ENCODE peak calls at places on chromosomes 4 and X, in ten cellular contexts. S is hippocampal formation; W is cardiac fibroblast; Q is IMR-90; J is nephron progenitor cell; M is left ventricle myocardium superior; T is right cardiac atrium; U is stimulated activated CD4-positive, alpha-beta T cell treated with anti-CD3 and anti-CD28 coated beads, Interleukin-1b, Interleukin-23, amount 100 ng/mL, for 1 hour; G is NCI-H2029 treated with DMSO at 0.1 percent for 48 hours; V is fibroblast of the conjunctiva. E is an unnamed sample.

GRCh38 chr4:78484574-78484973 is 67.0 kb upstream of the ANXA3 start:
- DNase-seq in S (no peak), W (no peak), Q (no peak), J (no peak), M (no peak), T (no peak), U (no peak), G (no peak), V (no peak), E (no peak)

GRCh38 chr4:184987493-184988031 is 30.7 kb upstream of the HELT start:
- DNase-seq in S (no peak), W (no peak), Q (no peak), J (no peak), M (no peak), T (no peak), U (no peak), G (no peak), V (no peak), E (no peak)

GRCh38 chr4:97646997-97647396 is 496.3 kb downstream of the STPG2 start:
- DNase-seq in S (no peak), W (peak; percentile 25), Q (no peak), J (no peak), M (peak; percentile 35), T (no peak), U (no peak), G (no peak), V (peak; percentile 4), E (peak; percentile 27)

GRCh38 chrX:101759000-101759399 is 99.3 kb upstream of the ARMCX2 start:
- DNase-seq in S (peak; percentile 14), W (peak; percentile 52), Q (peak; percentile 49), J (peak; percentile 31), M (no peak), T (no peak), U (no peak), G (no peak), V (peak; percentile 5), E (peak; percentile 57)

GRCh38 chrX:155768036-155768769 is 112.9 kb upstream of the VAMP7 start:
- DNase-seq in S (no peak), W (peak; percentile 82), Q (peak; percentile 35), J (no peak), M (no peak), T (no peak), U (no peak), G (no peak), V (no peak), E (no peak)

GRCh38 chr4:48913346-48913745 is 6.8 kb upstream of the OCIAD2 start:
- DNase-seq in S (no peak), W (peak; percentile 91), Q (peak; percentile 92), J (no peak), M (no peak), T (no peak), U (no peak), G (no peak), V (no peak), E (peak; percentile 82)

GRCh38 chrX:22278375-22278774 is 5.7 kb downstream of the CBLL2 start:
- DNase-seq in S (no peak), W (peak; percentile 5), Q (no peak), J (no peak), M (no peak), T (no peak), U (no peak), G (no peak), V (no peak), E (no peak)

GRCh38 chr4:186946682-186947294 is 223.1 kb upstream of the FAT1 start:
- DNase-seq in S (no peak), W (peak; percentile 14), Q (peak; percentile 34), J (peak; percentile 47), M (peak; percentile 28), T (no peak), U (no peak), G (no peak), V (no peak), E (peak; percentile 61)

GRCh38 chr4:153465583-153465921 is 608 bp upstream of the TMEM131L start:
- DNase-seq in S (no peak), W (peak; percentile 64), Q (peak; percentile 61), J (peak; percentile 45), M (peak; percentile 70), T (peak; percentile 47), U (no peak), G (no peak), V (no peak), E (peak; percentile 57)

GRCh38 chrX:17242470-17242869 is 132.5 kb upstream of the NHS start:
- DNase-seq in S (peak; percentile 4), W (peak; percentile 60), Q (peak; percentile 55), J (peak; percentile 60), M (no peak), T (no peak), U (no peak), G (peak; percentile 10), V (peak; percentile 33), E (peak; percentile 62)

GRCh38 chrX:57528670-57529255 is 63.0 kb upstream of the ZXDB start:
- DNase-seq in S (no peak), W (peak; percentile 19), Q (peak; percentile 1), J (no peak), M (no peak), T (no peak), U (no peak), G (no peak), V (no peak), E (peak; percentile 8)

GRCh38 chrX:2550288-2551020 is 49.7 kb upstream of the DHRSX start:
- DNase-seq in S (no peak), W (no peak), Q (no peak), J (no peak), M (no peak), T (no peak), U (no peak), G (peak; percentile 21), V (no peak), E (no peak)

GRCh38 chrX:13369541-13370140 is 49.8 kb upstream of the ATXN3L start:
- DNase-seq in S (peak; percentile 18), W (no peak), Q (no peak), J (no peak), M (no peak), T (no peak), U (no peak), G (no peak), V (no peak), E (peak; percentile 25)

GRCh38 chr4:6986067-6986780 is 56.9 kb upstream of the TADA2B start:
- DNase-seq in S (peak; percentile 70), W (peak; percentile 83), Q (peak; percentile 84), J (peak; percentile 32), M (peak; percentile 63), T (peak; percentile 53), U (no peak), G (no peak), V (peak; percentile 42), E (peak; percentile 46)

GRCh38 chr4:76538296-76538695 is 103.3 kb downstream of the SHROOM3 start:
- DNase-seq in S (no peak), W (no peak), Q (no peak), J (no peak), M (no peak), T (no peak), U (no peak), G (no peak), V (no peak), E (no peak)

GRCh38 chr4:5758741-5759140 is 47.7 kb downstream of the EVC start:
- DNase-seq in S (no peak), W (peak; percentile 99), Q (peak; percentile 99), J (no peak), M (no peak), T (no peak), U (no peak), G (no peak), V (peak; percentile 90), E (peak; percentile 39)

GRCh38 chr4:181308476-181309170 is 934.6 kb upstream of the TENM3 start:
- DNase-seq in S (no peak), W (no peak), Q (no peak), J (no peak), M (no peak), T (no peak), U (no peak), G (peak; percentile 74), V (no peak), E (no peak)

E was measured in A673.